ENCODE peak calls at places on chromosomes 7 and 10, in six cellular contexts. R is MM.1S, M is sigmoid colon, U is fibroblast of lung, J is hepatocyte, A is epithelial cell of esophagus. E is an unnamed sample.

GRCh38 chr10:75853085-75853484 is 421.7 kb downstream of the LRMDA start:
- DNase-seq in R (no peak), M (no peak), U (peak), J (no peak), A (peak), E (no peak)

GRCh38 chr7:112654322-112655216 is 135.6 kb downstream of the TMEM168 start:
- DNase-seq in R (no peak), M (no peak), U (peak), J (no peak), A (peak), E (no peak)

GRCh38 chr10:97731346-97732051 is 5.4 kb upstream of the ZFYVE27 start:
- DNase-seq in R (peak), M (peak), U (peak), J (peak), A (peak), E (no peak)

GRCh38 chr7:130793855-130794618 is 60.0 kb upstream of the KLF14 start:
- DNase-seq in R (no peak), M (no peak), U (peak), J (no peak), A (peak), E (no peak)

GRCh38 chr7:158257516-158258410 is 329.9 kb downstream of the PTPRN2 start:
- DNase-seq in R (no peak), M (peak), U (no peak), J (no peak), A (no peak), E (no peak)

GRCh38 chr7:134520130-134520529 is 7.2 kb upstream of the AKR1B10 start:
- DNase-seq in R (no peak), M (no peak), U (peak), J (no peak), A (peak), E (no peak)

GRCh38 chr10:95841711-95842498 is 65.9 kb upstream of the CC2D2B start:
- DNase-seq in R (peak), M (no peak), U (peak), J (peak), A (peak), E (no peak)

GRCh38 chr7:20577362-20578069 is 38.0 kb upstream of the ABCB5 start:
- DNase-seq in R (no peak), M (no peak), U (peak), J (no peak), A (no peak), E (no peak)

GRCh38 chr7:150417239-150417638 is 33.2 kb upstream of the GIMAP8 start:
- DNase-seq in R (no peak), M (no peak), U (no peak), J (no peak), A (no peak), E (no peak)

GRCh38 chr10:98414932-98415709 is at the start of gene PYROXD2:
- DNase-seq in R (peak), M (peak), U (peak), J (peak), A (peak), E (peak)

GRCh38 chr10:31242902-31243301 is 76.1 kb upstream of the ZEB1 start:
- DNase-seq in R (no peak), M (no peak), U (peak), J (peak), A (peak), E (no peak)

GRCh38 chr10:59362991-59363390 is 642 bp upstream of the FAM13C start:
- DNase-seq in R (no peak), M (peak), U (peak), J (peak), A (peak), E (peak)

GRCh38 chr10:28505359-28505959 is 27.5 kb upstream of the WAC start:
- DNase-seq in R (no peak), M (no peak), U (no peak), J (no peak), A (no peak), E (no peak)

GRCh38 chr10:72924351-72924750 is 30.3 kb downstream of the PLA2G12B start:
- DNase-seq in R (no peak), M (no peak), U (no peak), J (no peak), A (no peak), E (no peak)

DNA sequence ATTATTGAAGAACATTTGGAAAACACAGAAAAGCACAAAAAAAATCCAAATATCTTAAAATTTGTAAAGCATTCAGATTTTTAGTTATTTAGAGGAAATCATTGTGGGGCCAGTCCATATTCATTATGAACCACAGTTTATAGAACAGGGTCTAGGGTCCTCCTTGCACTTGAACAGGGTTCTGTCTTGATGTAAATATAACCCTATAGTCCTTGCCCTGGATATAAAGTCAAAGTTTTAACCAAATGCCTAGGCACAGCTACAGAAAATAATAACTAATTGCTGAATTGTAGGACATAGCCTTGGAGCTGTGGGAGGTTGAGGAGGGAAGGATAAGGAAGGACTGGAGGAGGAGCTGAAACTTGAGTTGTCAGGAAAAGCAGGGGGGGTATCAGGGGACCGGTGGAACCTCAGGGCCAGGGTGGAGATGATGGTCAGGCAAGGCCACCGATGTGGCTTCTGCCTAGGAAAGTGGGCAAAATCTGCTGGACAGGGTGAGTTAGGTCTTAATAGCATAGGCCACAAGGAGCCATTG is 25.7 kb downstream of the CASP7 start:
- DNase-seq in R (no peak), M (no peak), U (no peak), J (no peak), A (no peak), E (no peak)
- TF ChIP-seq CTCF in R (no peak), M (no peak), U (no peak), J (no peak), A (no peak), E (no peak)

GRCh38 chr7:101790566-101791293 is 26.7 kb upstream of the CUX1 start:
- DNase-seq in R (no peak), M (no peak), U (no peak), J (no peak), A (no peak), E (no peak)

GRCh38 chr7:101787864-101788263 is 29.6 kb upstream of the CUX1 start:
- DNase-seq in R (no peak), M (no peak), U (no peak), J (no peak), A (no peak), E (no peak)

GRCh38 chr7:101792051-101792651 is 25.3 kb upstream of the CUX1 start:
- DNase-seq in R (no peak), M (peak), U (no peak), J (peak), A (peak), E (no peak)

GRCh38 chr7:101784275-101785127 is 32.9 kb upstream of the CUX1 start:
- DNase-seq in R (no peak), M (no peak), U (no peak), J (no peak), A (no peak), E (no peak)

GRCh38 chr7:101788517-101788916 is 28.9 kb upstream of the CUX1 start:
- DNase-seq in R (no peak), M (no peak), U (no peak), J (no peak), A (no peak), E (no peak)
- TF ChIP-seq CTCF in R (no peak), M (no peak), U (no peak), J (no peak), A (no peak), E (no peak)

GRCh38 chr10:102644646-102645387 is 538 bp downstream of the TRIM8 start:
- DNase-seq in R (peak), M (peak), U (peak), J (peak), A (peak), E (peak)
- TF ChIP-seq CTCF in R (peak), M (peak), U (peak), J (peak), A (peak), E (peak)

GRCh38 chr10:128324058-128324457 is 197.8 kb upstream of the MKI67 start:
- DNase-seq in R (peak), M (no peak), U (no peak), J (peak), A (no peak), E (no peak)
- TF ChIP-seq CTCF in R (peak), M (peak), U (no peak), J (peak), A (no peak), E (no peak)

DNA sequence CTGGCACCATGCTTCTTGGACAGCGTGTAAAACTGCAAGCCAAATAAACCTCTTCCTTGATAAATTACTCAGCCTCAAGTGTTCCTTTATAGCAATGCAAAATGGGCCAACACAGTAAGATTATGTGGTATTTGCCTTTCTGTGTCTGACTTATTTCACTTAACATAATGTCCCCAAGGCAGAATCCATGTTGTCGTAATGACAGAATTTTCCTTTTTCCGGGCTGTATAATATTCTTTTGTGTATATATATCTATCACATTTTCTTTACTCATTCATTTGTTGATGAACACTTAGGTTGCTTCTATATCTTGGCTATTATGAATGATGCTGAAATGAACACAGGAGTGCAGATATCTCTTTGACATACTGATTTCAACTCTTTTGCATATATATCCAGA is 209.1 kb upstream of the PTER start:
- DNase-seq in R (no peak), M (no peak), U (no peak), J (no peak), A (no peak), E (no peak)
- TF ChIP-seq CTCF in R (no peak), M (no peak), U (no peak), J (no peak), A (no peak), E (no peak)

GRCh38 chr10:131912620-131913019 is 11.8 kb downstream of the PPP2R2D start:
- DNase-seq in R (no peak), M (peak), U (no peak), J (no peak), A (no peak), E (no peak)

GRCh38 chr10:131920151-131920550 is 19.3 kb downstream of the PPP2R2D start:
- DNase-seq in R (no peak), M (peak), U (no peak), J (no peak), A (no peak), E (no peak)

GRCh38 chr10:131915990-131916766 is 15.4 kb downstream of the PPP2R2D start:
- DNase-seq in R (no peak), M (peak), U (no peak), J (no peak), A (no peak), E (no peak)

GRCh38 chr10:131911451-131911850 is 10.6 kb downstream of the PPP2R2D start:
- DNase-seq in R (no peak), M (peak), U (no peak), J (no peak), A (no peak), E (no peak)

DNA sequence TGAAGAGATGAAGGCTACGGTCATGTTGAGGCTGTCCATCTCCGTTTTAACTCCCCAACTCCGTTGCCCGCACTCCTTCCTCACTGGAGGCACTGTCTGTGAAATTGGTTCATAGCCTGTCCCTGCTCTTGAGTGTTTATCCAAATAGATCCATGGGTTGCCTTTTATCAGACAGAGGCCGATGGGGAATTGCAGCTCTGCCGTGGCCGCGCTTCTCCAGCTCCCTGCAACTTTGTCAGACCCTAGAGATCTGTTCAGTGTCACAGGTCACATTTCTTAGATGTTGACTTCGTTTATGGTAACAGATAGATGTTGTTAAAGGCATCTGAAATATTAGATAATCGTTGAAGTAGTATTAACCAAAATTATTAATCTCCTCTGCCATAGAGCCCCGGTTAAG is 14.7 kb downstream of the PPP2R2D start:
- DNase-seq in R (no peak), M (peak), U (no peak), J (no peak), A (no peak), E (no peak)
- TF ChIP-seq CTCF in R (no peak), M (no peak), U (no peak), J (no peak), A (no peak), E (no peak)

GRCh38 chr10:68082815-68083395 is 7.8 kb upstream of the HERC4 start:
- DNase-seq in R (no peak), M (no peak), U (peak), J (no peak), A (peak), E (no peak)
- TF ChIP-seq CTCF in R (peak), M (peak), U (peak), J (peak), A (peak), E (peak)

GRCh38 chr10:49115796-49116508 is 630 bp upstream of the VSTM4 start:
- DNase-seq in R (no peak), M (no peak), U (no peak), J (no peak), A (no peak), E (no peak)

GRCh38 chr10:49113741-49114141 is 1.6 kb downstream of the VSTM4 start:
- DNase-seq in R (no peak), M (no peak), U (no peak), J (no peak), A (no peak), E (peak)

GRCh38 chr10:49114718-49115014 is 656 bp downstream of the VSTM4 start:
- DNase-seq in R (no peak), M (no peak), U (no peak), J (no peak), A (no peak), E (no peak)

GRCh38 chr10:49116509-49117365 is 1.4 kb upstream of the VSTM4 start:
- DNase-seq in R (no peak), M (no peak), U (no peak), J (no peak), A (no peak), E (no peak)

DNA sequence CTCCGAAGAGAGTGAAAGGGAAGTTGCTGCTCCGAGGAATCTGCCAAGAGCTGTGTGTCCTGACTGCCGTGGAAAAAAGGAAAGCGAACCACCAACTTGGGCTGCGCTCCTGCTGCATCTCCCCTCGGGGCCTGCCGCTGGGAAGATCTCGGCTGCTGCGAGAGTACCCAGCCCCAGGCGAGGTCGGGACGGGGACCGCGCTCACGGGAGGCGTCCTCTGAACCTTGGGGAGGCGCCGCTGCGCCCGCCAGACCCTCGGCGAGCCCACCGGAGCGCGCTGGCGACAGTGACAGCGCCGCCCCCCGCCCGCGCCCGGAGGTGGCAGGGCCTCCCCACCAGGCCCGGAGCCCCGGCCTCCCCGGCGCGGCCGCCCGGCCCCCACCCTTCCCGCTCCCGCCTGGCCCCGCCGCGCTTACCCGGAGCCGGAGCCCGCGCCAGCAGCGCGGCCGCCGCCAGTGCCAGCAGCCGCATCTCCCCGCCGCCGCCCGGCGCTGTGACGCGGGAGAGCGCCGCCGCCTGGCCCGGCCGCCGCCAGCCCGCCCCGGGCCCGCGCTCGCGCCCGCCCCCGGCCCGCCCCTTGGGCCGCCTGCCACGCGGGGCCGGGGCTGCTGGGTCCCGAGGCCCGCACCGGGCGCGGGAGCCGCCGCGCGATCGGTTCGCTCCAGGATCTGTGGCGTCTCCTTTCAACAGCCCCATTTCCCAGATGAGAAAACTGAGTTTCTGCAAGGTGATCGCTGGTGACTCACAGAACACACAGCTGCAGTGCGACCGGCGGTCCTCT is at the start of gene VSTM4:
- DNase-seq in R (no peak), M (peak), U (peak), J (peak), A (no peak), E (peak)
- TF ChIP-seq CTCF in R (no peak), M (no peak), U (no peak), J (peak), A (no peak), E (no peak)

GRCh38 chr10:132170561-132171361 is 16.0 kb upstream of the DPYSL4 start:
- DNase-seq in R (no peak), M (no peak), U (no peak), J (no peak), A (no peak), E (no peak)

GRCh38 chr10:132168571-132169030 is 18.1 kb upstream of the DPYSL4 start:
- DNase-seq in R (no peak), M (no peak), U (no peak), J (no peak), A (no peak), E (no peak)

GRCh38 chr10:132167976-132168375 is 18.8 kb upstream of the DPYSL4 start:
- DNase-seq in R (no peak), M (no peak), U (no peak), J (no peak), A (no peak), E (no peak)

GRCh38 chr10:132169031-132169765 is 17.6 kb upstream of the DPYSL4 start:
- DNase-seq in R (no peak), M (no peak), U (no peak), J (no peak), A (no peak), E (no peak)

DNA sequence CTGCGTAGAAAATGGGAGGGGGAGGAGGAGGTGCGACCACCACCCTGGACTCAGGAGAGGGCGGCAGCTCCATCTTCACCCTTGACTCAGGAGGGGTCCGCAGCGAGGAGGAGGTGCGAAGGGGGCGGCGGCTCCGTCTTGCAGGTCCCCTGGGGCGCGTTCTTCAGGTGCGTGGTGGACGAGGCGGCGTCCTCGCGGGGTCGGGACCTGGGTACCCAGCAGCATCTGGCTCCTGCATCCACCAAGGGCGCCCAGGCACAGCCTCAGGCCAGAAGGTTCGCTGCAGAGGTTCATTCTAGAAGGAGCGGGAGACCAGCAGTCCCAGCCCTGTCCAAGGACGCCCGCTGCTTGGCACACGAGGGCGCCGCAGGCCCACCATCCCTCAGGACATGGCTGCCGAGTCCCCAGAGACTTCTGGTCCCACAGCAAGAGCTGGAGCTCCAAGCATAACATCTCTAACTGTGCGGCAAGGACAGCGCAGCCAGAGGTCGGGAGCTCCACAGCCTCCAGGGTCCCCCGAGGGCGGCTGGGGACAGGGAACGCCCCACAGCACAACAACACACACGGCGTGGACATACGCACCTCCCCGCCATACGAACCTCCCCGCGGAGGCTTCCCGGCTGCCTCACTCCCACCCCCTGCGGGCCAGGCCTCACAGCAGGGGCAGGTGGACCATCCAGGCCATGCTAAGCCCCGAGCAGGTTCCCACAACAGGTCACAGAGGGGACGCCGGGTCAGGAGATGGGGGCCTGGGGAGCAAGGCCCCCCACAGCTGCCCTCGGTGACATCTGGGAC is 16.8 kb upstream of the DPYSL4 start:
- DNase-seq in R (no peak), M (no peak), U (no peak), J (no peak), A (no peak), E (no peak)
- TF ChIP-seq CTCF in R (no peak), M (no peak), U (no peak), J (no peak), A (no peak), E (no peak)